ENCODE peak calls at places on chromosomes 5 and 9, in six cellular contexts. K is body of pancreas, A is heart left ventricle, Z is spleen, F is adrenal gland, M is testis. L is an unnamed sample.

GRCh38 chr5:76849767-76850291 is at the start of gene S100Z:
- DNase-seq in K (no peak), A (no peak), Z (no peak), F (no peak), M (no peak), L (no peak)

GRCh38 chr9:38371495-38371894 is 21.0 kb upstream of the ALDH1B1 start:
- DNase-seq in K (peak; percentile 75), A (no peak), Z (no peak), F (no peak), M (peak; percentile 63), L (peak; percentile 58)

GRCh38 chr5:34687269-34688011 is 31.3 kb downstream of the RAI14 start:
- DNase-seq in K (peak; percentile 19), A (no peak), Z (no peak), F (no peak), M (no peak), L (no peak)

GRCh38 chr5:174750720-174751119 is 26.3 kb downstream of the MSX2 start:
- DNase-seq in K (no peak), A (no peak), Z (no peak), F (no peak), M (no peak), L (no peak)

GRCh38 chr5:111075520-111075919 is 4.0 kb downstream of the TSLP start:
- DNase-seq in K (no peak), A (no peak), Z (no peak), F (no peak), M (no peak), L (no peak)

GRCh38 chr9:72598639-72599038 is 77.2 kb downstream of the TMC1 start:
- DNase-seq in K (no peak), A (no peak), Z (no peak), F (no peak), M (no peak), L (no peak)

GRCh38 chr9:129777769-129778130 is 24.9 kb upstream of the PTGES start:
- DNase-seq in K (no peak), A (no peak), Z (no peak), F (no peak), M (no peak), L (no peak)

GRCh38 chr5:124401247-124402143 is 344.9 kb downstream of the ZNF608 start:
- DNase-seq in K (no peak), A (no peak), Z (no peak), F (no peak), M (no peak), L (no peak)

GRCh38 chr5:41649659-41650058 is 139.3 kb upstream of the PLCXD3 start:
- DNase-seq in K (no peak), A (no peak), Z (no peak), F (no peak), M (no peak), L (no peak)

GRCh38 chr9:22053178-22053577 is 44.1 kb upstream of the CDKN2B start:
- DNase-seq in K (no peak), A (no peak), Z (no peak), F (no peak), M (no peak), L (no peak)

GRCh38 chr9:123710299-123710698 is 219.6 kb downstream of the DENND1A start:
- DNase-seq in K (no peak), A (no peak), Z (no peak), F (no peak), M (no peak), L (no peak)

GRCh38 chr9:107024193-107024592 is 161.2 kb downstream of the ZNF462 start:
- DNase-seq in K (no peak), A (no peak), Z (no peak), F (no peak), M (no peak), L (no peak)

GRCh38 chr5:78677777-78678668 is 29.5 kb upstream of the LHFPL2 start:
- DNase-seq in K (peak; percentile 33), A (peak; percentile 81), Z (no peak), F (no peak), M (peak; percentile 47), L (peak; percentile 40)

GRCh38 chr5:17225551-17225950 is 8.1 kb downstream of the BASP1 start:
- DNase-seq in K (no peak), A (no peak), Z (no peak), F (no peak), M (no peak), L (no peak)

GRCh38 chr9:78038620-78039300 is 7.1 kb upstream of the GNAQ start:
- DNase-seq in K (no peak), A (no peak), Z (no peak), F (no peak), M (no peak), L (peak; percentile 26)

GRCh38 chr5:1204693-1205242 is 3.4 kb downstream of the SLC6A19 start:
- DNase-seq in K (peak; percentile 81), A (no peak), Z (no peak), F (no peak), M (peak; percentile 51), L (no peak)

GRCh38 chr9:73573235-73573634 is 421.6 kb downstream of the ANXA1 start:
- DNase-seq in K (no peak), A (no peak), Z (no peak), F (no peak), M (no peak), L (no peak)

GRCh38 chr5:3994635-3995034 is 399.0 kb downstream of the IRX1 start:
- DNase-seq in K (no peak), A (no peak), Z (no peak), F (no peak), M (no peak), L (no peak)

GRCh38 chr5:3997670-3998069 is 402.0 kb downstream of the IRX1 start:
- DNase-seq in K (no peak), A (no peak), Z (no peak), F (no peak), M (no peak), L (no peak)

GRCh38 chr5:3993856-3994473 is 398.3 kb downstream of the IRX1 start:
- DNase-seq in K (no peak), A (peak; percentile 78), Z (no peak), F (no peak), M (no peak), L (no peak)

GRCh38 chr5:3996871-3997410 is 401.3 kb downstream of the IRX1 start:
- DNase-seq in K (no peak), A (no peak), Z (no peak), F (no peak), M (no peak), L (no peak)

DNA sequence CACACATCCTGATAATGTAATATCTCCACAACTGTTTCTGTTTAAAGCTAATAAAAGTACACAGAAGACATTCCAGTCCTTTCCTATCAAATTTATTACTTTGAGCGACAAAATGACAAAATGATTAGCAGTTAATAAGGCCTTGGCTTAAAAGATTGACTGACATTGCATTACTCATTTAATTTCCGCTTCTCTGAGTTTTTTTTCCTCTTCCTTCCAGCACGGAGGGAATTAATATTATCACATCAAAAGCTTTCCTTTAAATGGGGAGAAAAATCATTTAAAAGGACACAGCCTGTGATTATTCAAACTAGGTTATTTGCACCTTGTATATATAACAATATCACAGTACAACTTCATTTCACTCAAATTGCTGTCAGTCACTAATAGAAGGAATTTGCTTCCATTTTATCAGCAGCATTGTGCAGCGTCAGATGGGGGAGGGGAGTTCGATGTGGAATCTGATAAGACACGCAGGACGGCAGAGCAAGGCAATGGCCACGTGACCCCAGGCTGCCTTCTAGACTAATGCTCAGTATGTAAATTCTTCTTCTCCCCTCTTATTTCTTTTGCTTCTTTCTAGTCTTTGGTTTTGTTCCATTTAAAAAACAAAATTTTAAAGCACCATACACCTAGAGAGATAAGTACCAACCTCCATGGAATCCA is 400.5 kb downstream of the IRX1 start:
- DNase-seq in K (no peak), A (no peak), Z (no peak), F (no peak), M (no peak), L (no peak)
- H3K9me3 ChIP-seq in K (no peaks in the 10 kb centered on the region), A (peaks cover 7% of the 10 kb centered on the region), Z (peaks cover 6% of the 10 kb centered on the region), F (no peaks in the 10 kb centered on the region), M (no peaks in the 10 kb centered on the region), L (no peaks in the 10 kb centered on the region)

GRCh38 chr5:80219381-80219780 is 36.5 kb downstream of the SERINC5 start:
- DNase-seq in K (peak; percentile 47), A (peak; percentile 45), Z (no peak), F (no peak), M (no peak), L (no peak)

GRCh38 chr5:80225954-80226353 is 29.9 kb downstream of the SERINC5 start:
- DNase-seq in K (no peak), A (no peak), Z (no peak), F (no peak), M (no peak), L (no peak)

GRCh38 chr5:80225189-80225588 is 30.7 kb downstream of the SERINC5 start:
- DNase-seq in K (no peak), A (no peak), Z (no peak), F (no peak), M (no peak), L (no peak)

GRCh38 chr5:80220268-80220897 is 35.5 kb downstream of the SERINC5 start:
- DNase-seq in K (no peak), A (no peak), Z (no peak), F (no peak), M (no peak), L (no peak)

GRCh38 chr5:80223561-80223960 is 32.3 kb downstream of the SERINC5 start:
- DNase-seq in K (no peak), A (no peak), Z (no peak), F (no peak), M (no peak), L (no peak)
- TF ChIP-seq POLR2A in K (no peak), A (no peak), Z (no peak), F (no peak), M (no peak), L (no peak)

DNA sequence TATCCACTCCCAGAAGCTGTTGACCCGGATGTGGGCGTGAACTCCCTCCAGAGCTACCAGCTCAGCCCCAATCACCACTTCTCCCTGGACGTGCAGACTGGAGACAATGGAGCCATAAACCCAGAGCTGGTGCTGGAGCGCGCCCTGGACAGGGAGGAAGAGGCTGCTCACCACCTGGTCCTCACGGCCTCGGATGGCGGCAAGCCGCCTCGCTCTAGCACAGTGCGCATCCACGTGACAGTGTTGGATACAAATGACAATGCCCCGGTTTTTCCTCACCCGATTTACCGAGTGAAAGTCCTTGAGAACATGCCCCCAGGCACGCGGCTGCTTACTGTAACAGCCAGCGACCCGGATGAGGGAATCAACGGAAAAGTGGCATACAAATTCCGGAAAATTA is 834 bp downstream of the PCDHGA8 start:
- DNase-seq in K (no peak), A (no peak), Z (no peak), F (no peak), M (no peak), L (no peak)
- H3K9me3 ChIP-seq in K (no peaks in the 10 kb centered on the region), A (peaks cover 90% of the 10 kb centered on the region), Z (peaks cover 54% of the 10 kb centered on the region), F (peaks cover 48% of the 10 kb centered on the region), M (no peaks in the 10 kb centered on the region), L (peaks cover 85% of the 10 kb centered on the region)

DNA sequence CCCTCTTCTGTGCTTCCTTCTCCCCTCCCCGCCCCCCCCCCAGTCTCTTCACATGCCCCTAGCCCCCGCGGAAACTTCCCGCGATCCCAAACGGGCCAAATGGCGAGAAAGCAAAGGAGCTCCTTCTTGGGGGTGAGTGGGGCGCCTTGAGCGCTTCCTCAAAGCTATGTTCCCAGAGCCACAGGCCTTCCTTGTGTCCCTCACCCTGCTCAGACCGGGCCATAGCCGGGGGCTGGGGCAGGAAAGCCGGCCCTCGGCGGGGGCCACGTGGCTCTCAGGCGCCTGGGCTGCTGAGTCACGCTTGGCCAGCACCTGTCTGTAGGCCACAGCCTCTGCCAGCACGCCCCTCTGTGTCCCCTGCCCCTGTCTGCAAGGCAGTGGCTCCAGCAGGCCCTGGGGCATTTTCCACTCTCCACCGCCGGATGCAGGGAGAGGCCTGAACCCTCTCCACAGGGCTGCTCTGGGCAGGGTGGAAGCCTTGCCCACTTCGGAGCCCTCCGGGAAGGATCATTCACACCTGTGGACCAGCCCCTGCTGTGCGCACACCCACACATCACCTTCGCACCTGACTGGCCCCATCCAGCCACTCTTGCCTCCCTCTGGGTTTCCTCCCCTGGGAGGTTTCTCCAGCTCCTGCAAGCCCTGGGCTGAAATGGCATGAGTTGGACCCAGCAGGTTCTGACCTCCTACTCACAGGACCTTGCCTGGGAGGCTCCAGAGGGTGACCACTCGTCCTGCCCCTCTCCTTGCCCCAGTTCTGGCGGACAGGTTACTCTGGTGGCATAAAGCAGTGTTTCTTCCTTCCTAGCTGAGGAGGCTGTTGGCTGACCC is 1.2 kb upstream of the SQSTM1 start:
- DNase-seq in K (peak; percentile 83), A (peak; percentile 74), Z (peak; percentile 93), F (peak; percentile 85), M (peak; percentile 73), L (peak; percentile 77)
- TF ChIP-seq POLR2A in K (no peak), A (no peak), Z (no peak), F (no peak), M (no peak), L (no peak)